ENCODE peak calls at places on chromosomes 7 and 10, in nine cellular contexts. One of them, this sample, is unnamed. For H3K27me3 and H3K36me3, the result is how much of the 10 kb centered on the place peaks cover.

GRCh38 chr10:76150139-76150885 is 718.9 kb downstream of the LRMDA start:
- DNase-seq in right lobe of liver: no peak
- DNase-seq in Peyer's patch: no peak
- DNase-seq in iPS DF 6.9: no peak
- DNase-seq in small intestine: no peak
- DNase-seq in CD4-positive, CD25-positive, alpha-beta regulatory T cell: no peak
- DNase-seq in prostate gland: peak
- DNase-seq in endodermal cell: peak
- DNase-seq in uterus: peak
- DNase-seq in this sample: peak

GRCh38 chr7:113752689-113753088 is 166.1 kb downstream of the PPP1R3A start:
- DNase-seq in right lobe of liver: no peak
- DNase-seq in Peyer's patch: no peak
- DNase-seq in iPS DF 6.9: no peak
- DNase-seq in small intestine: no peak
- DNase-seq in CD4-positive, CD25-positive, alpha-beta regulatory T cell: no peak
- DNase-seq in prostate gland: no peak
- DNase-seq in endodermal cell: no peak
- DNase-seq in uterus: no peak
- DNase-seq in this sample: no peak

GRCh38 chr7:34761627-34762026 is 103.6 kb downstream of the NPSR1 start:
- DNase-seq in right lobe of liver: no peak
- DNase-seq in Peyer's patch: no peak
- DNase-seq in iPS DF 6.9: no peak
- DNase-seq in small intestine: no peak
- DNase-seq in CD4-positive, CD25-positive, alpha-beta regulatory T cell: no peak
- DNase-seq in prostate gland: no peak
- DNase-seq in endodermal cell: no peak
- DNase-seq in uterus: no peak
- DNase-seq in this sample: no peak

GRCh38 chr10:88385601-88386203 is 197.4 kb downstream of the RNLS start:
- DNase-seq in right lobe of liver: peak
- DNase-seq in Peyer's patch: peak
- DNase-seq in iPS DF 6.9: no peak
- DNase-seq in small intestine: peak
- DNase-seq in CD4-positive, CD25-positive, alpha-beta regulatory T cell: peak
- DNase-seq in prostate gland: peak
- DNase-seq in endodermal cell: no peak
- DNase-seq in uterus: peak
- DNase-seq in this sample: no peak

GRCh38 chr10:14158575-14158974 is 172.1 kb downstream of the FRMD4A start:
- DNase-seq in right lobe of liver: no peak
- DNase-seq in Peyer's patch: no peak
- DNase-seq in iPS DF 6.9: no peak
- DNase-seq in small intestine: no peak
- DNase-seq in CD4-positive, CD25-positive, alpha-beta regulatory T cell: no peak
- DNase-seq in prostate gland: no peak
- DNase-seq in endodermal cell: no peak
- DNase-seq in uterus: no peak
- DNase-seq in this sample: no peak

GRCh38 chr10:112634096-112634830 is 187.2 kb downstream of the VTI1A start:
- DNase-seq in right lobe of liver: no peak
- DNase-seq in Peyer's patch: no peak
- DNase-seq in iPS DF 6.9: no peak
- DNase-seq in small intestine: no peak
- DNase-seq in CD4-positive, CD25-positive, alpha-beta regulatory T cell: no peak
- DNase-seq in prostate gland: no peak
- DNase-seq in endodermal cell: no peak
- DNase-seq in uterus: no peak
- DNase-seq in this sample: no peak

GRCh38 chr7:78968951-78969350 is 484.5 kb downstream of the MAGI2 start:
- DNase-seq in right lobe of liver: no peak
- DNase-seq in Peyer's patch: no peak
- DNase-seq in iPS DF 6.9: no peak
- DNase-seq in small intestine: no peak
- DNase-seq in CD4-positive, CD25-positive, alpha-beta regulatory T cell: no peak
- DNase-seq in prostate gland: no peak
- DNase-seq in endodermal cell: no peak
- DNase-seq in uterus: no peak
- DNase-seq in this sample: no peak

GRCh38 chr7:30804078-30804661 is 33.0 kb downstream of the MINDY4 start:
- DNase-seq in right lobe of liver: no peak
- DNase-seq in Peyer's patch: no peak
- DNase-seq in iPS DF 6.9: no peak
- DNase-seq in small intestine: no peak
- DNase-seq in CD4-positive, CD25-positive, alpha-beta regulatory T cell: no peak
- DNase-seq in prostate gland: no peak
- DNase-seq in endodermal cell: no peak
- DNase-seq in uterus: no peak
- DNase-seq in this sample: no peak

GRCh38 chr7:88442417-88442816 is 135.7 kb upstream of the STEAP4 start:
- DNase-seq in right lobe of liver: no peak
- DNase-seq in Peyer's patch: no peak
- DNase-seq in iPS DF 6.9: no peak
- DNase-seq in small intestine: no peak
- DNase-seq in CD4-positive, CD25-positive, alpha-beta regulatory T cell: no peak
- DNase-seq in prostate gland: no peak
- DNase-seq in endodermal cell: no peak
- DNase-seq in uterus: no peak
- DNase-seq in this sample: no peak

GRCh38 chr10:8416192-8416701 is 361.8 kb downstream of the GATA3 start:
- DNase-seq in right lobe of liver: no peak
- DNase-seq in Peyer's patch: no peak
- DNase-seq in iPS DF 6.9: no peak
- DNase-seq in small intestine: no peak
- DNase-seq in CD4-positive, CD25-positive, alpha-beta regulatory T cell: peak
- DNase-seq in prostate gland: no peak
- DNase-seq in endodermal cell: no peak
- DNase-seq in uterus: no peak
- DNase-seq in this sample: no peak

GRCh38 chr10:103752680-103753248 is 102.6 kb downstream of the SH3PXD2A start:
- DNase-seq in right lobe of liver: no peak
- DNase-seq in Peyer's patch: no peak
- DNase-seq in iPS DF 6.9: no peak
- DNase-seq in small intestine: peak
- DNase-seq in CD4-positive, CD25-positive, alpha-beta regulatory T cell: no peak
- DNase-seq in prostate gland: no peak
- DNase-seq in endodermal cell: peak
- DNase-seq in uterus: no peak
- DNase-seq in this sample: peak

GRCh38 chr10:3654496-3654895 is 130.5 kb downstream of the KLF6 start:
- DNase-seq in right lobe of liver: no peak
- DNase-seq in Peyer's patch: no peak
- DNase-seq in iPS DF 6.9: no peak
- DNase-seq in small intestine: no peak
- DNase-seq in CD4-positive, CD25-positive, alpha-beta regulatory T cell: no peak
- DNase-seq in prostate gland: no peak
- DNase-seq in endodermal cell: no peak
- DNase-seq in uterus: no peak
- DNase-seq in this sample: no peak

GRCh38 chr7:140175221-140176218 is 1.3 kb downstream of the KDM7A start:
- DNase-seq in right lobe of liver: peak
- DNase-seq in Peyer's patch: peak
- DNase-seq in iPS DF 6.9: no peak
- DNase-seq in small intestine: peak
- DNase-seq in CD4-positive, CD25-positive, alpha-beta regulatory T cell: peak
- DNase-seq in prostate gland: peak
- DNase-seq in endodermal cell: peak
- DNase-seq in uterus: peak
- DNase-seq in this sample: peak

GRCh38 chr10:47233631-47234030 is 66.4 kb upstream of the GDF10 start:
- DNase-seq in right lobe of liver: no peak
- DNase-seq in Peyer's patch: no peak
- DNase-seq in iPS DF 6.9: no peak
- DNase-seq in small intestine: no peak
- DNase-seq in CD4-positive, CD25-positive, alpha-beta regulatory T cell: no peak
- DNase-seq in prostate gland: no peak
- DNase-seq in endodermal cell: peak
- DNase-seq in uterus: no peak
- DNase-seq in this sample: no peak

GRCh38 chr7:91836065-91836368 is 44.5 kb downstream of the MTERF1 start:
- DNase-seq in right lobe of liver: no peak
- DNase-seq in Peyer's patch: no peak
- DNase-seq in iPS DF 6.9: no peak
- DNase-seq in small intestine: no peak
- DNase-seq in CD4-positive, CD25-positive, alpha-beta regulatory T cell: no peak
- DNase-seq in prostate gland: no peak
- DNase-seq in endodermal cell: no peak
- DNase-seq in uterus: no peak
- DNase-seq in this sample: no peak

GRCh38 chr10:43953672-43954071 is 305.0 kb upstream of the ZNF32 start:
- DNase-seq in right lobe of liver: no peak
- DNase-seq in Peyer's patch: no peak
- DNase-seq in iPS DF 6.9: no peak
- DNase-seq in small intestine: no peak
- DNase-seq in CD4-positive, CD25-positive, alpha-beta regulatory T cell: no peak
- DNase-seq in prostate gland: no peak
- DNase-seq in endodermal cell: peak
- DNase-seq in uterus: no peak
- DNase-seq in this sample: no peak

GRCh38 chr7:13560441-13560840 is 429.0 kb downstream of the ETV1 start:
- DNase-seq in right lobe of liver: no peak
- DNase-seq in Peyer's patch: no peak
- DNase-seq in iPS DF 6.9: no peak
- DNase-seq in small intestine: no peak
- DNase-seq in CD4-positive, CD25-positive, alpha-beta regulatory T cell: no peak
- DNase-seq in prostate gland: no peak
- DNase-seq in endodermal cell: no peak
- DNase-seq in uterus: no peak
- DNase-seq in this sample: no peak

GRCh38 chr10:6195891-6196290 is 6.8 kb upstream of the PFKFB3 start:
- DNase-seq in right lobe of liver: no peak
- DNase-seq in Peyer's patch: no peak
- DNase-seq in iPS DF 6.9: no peak
- DNase-seq in small intestine: no peak
- DNase-seq in CD4-positive, CD25-positive, alpha-beta regulatory T cell: no peak
- DNase-seq in prostate gland: no peak
- DNase-seq in endodermal cell: no peak
- DNase-seq in uterus: peak
- DNase-seq in this sample: no peak

GRCh38 chr10:133226251-133226808 is 3.7 kb upstream of the UTF1 start:
- DNase-seq in right lobe of liver: no peak
- DNase-seq in Peyer's patch: no peak
- DNase-seq in iPS DF 6.9: no peak
- DNase-seq in small intestine: no peak
- DNase-seq in CD4-positive, CD25-positive, alpha-beta regulatory T cell: no peak
- DNase-seq in prostate gland: no peak
- DNase-seq in endodermal cell: no peak
- DNase-seq in uterus: no peak
- DNase-seq in this sample: no peak

GRCh38 chr10:70649526-70649925 is 22.8 kb upstream of the ADAMTS14 start:
- DNase-seq in right lobe of liver: no peak
- DNase-seq in Peyer's patch: no peak
- DNase-seq in iPS DF 6.9: no peak
- DNase-seq in small intestine: no peak
- DNase-seq in CD4-positive, CD25-positive, alpha-beta regulatory T cell: no peak
- DNase-seq in prostate gland: no peak
- DNase-seq in endodermal cell: no peak
- DNase-seq in uterus: no peak
- DNase-seq in this sample: no peak

GRCh38 chr7:111392976-111393762 is 169.1 kb downstream of the IMMP2L start:
- DNase-seq in right lobe of liver: no peak
- DNase-seq in Peyer's patch: no peak
- DNase-seq in iPS DF 6.9: no peak
- DNase-seq in small intestine: no peak
- DNase-seq in CD4-positive, CD25-positive, alpha-beta regulatory T cell: no peak
- DNase-seq in prostate gland: no peak
- DNase-seq in endodermal cell: no peak
- DNase-seq in uterus: no peak
- DNase-seq in this sample: no peak
- H3K4me3 ChIP-seq in right lobe of liver: no peak
- H3K4me3 ChIP-seq in Peyer's patch: no peak
- H3K4me3 ChIP-seq in iPS DF 6.9: no peak
- H3K4me3 ChIP-seq in small intestine: no peak
- H3K4me3 ChIP-seq in CD4-positive, CD25-positive, alpha-beta regulatory T cell: no peak
- H3K4me3 ChIP-seq in prostate gland: no peak
- H3K4me3 ChIP-seq in endodermal cell: no peak
- H3K4me3 ChIP-seq in uterus: no peak
- H3K4me3 ChIP-seq in this sample: no peak

DNA sequence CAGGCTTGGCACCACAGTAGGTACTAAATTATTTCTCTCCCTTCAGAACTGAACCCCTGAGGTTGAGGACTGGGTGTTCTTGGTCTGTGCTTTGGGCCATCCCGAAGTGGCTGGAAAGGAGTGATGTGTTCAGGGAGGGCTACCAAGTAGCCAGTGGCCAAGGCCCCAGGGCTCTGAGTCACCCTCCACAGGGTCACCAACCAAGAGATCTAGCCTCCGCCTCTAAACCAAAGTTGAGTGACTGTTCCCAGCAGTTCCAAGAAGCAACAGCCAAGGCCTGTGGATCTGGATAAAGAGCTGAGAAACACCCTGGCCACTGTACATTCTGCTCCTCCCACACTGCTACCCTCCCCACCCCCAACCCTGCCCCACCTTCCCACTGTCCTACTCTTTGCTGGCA is 35.5 kb upstream of the KCNMA1 start:
- DNase-seq in right lobe of liver: no peak
- DNase-seq in Peyer's patch: no peak
- DNase-seq in iPS DF 6.9: no peak
- DNase-seq in small intestine: no peak
- DNase-seq in CD4-positive, CD25-positive, alpha-beta regulatory T cell: no peak
- DNase-seq in prostate gland: no peak
- DNase-seq in endodermal cell: no peak
- DNase-seq in uterus: no peak
- DNase-seq in this sample: no peak
- H3K27me3 ChIP-seq in right lobe of liver: under half
- H3K27me3 ChIP-seq in Peyer's patch: under half
- H3K27me3 ChIP-seq in iPS DF 6.9: under half
- H3K27me3 ChIP-seq in small intestine: under half
- H3K27me3 ChIP-seq in CD4-positive, CD25-positive, alpha-beta regulatory T cell: under half
- H3K27me3 ChIP-seq in prostate gland: under half
- H3K27me3 ChIP-seq in endodermal cell: under half
- H3K27me3 ChIP-seq in uterus: under half
- H3K27me3 ChIP-seq in this sample: under half

DNA sequence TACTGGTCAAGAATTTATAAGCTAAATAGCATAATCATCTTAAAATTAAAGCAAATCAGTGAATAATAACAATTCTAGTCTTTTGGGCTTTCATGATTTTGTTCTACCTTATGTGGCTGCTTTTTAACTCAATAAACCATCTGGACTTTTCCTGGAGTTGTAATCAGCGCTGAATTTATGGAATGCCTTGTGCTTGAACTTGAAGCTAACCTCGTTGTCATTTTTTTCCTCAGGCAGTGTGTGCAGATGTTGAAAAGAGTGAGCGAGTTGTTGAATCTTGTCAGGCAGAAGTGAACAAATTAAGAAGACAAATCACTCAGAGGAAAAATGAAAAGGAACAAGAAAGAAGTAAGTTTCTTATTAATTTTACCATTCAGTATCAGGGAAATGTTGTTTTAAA is 29.5 kb downstream of the ABRAXAS2 start:
- DNase-seq in right lobe of liver: no peak
- DNase-seq in Peyer's patch: no peak
- DNase-seq in iPS DF 6.9: no peak
- DNase-seq in small intestine: no peak
- DNase-seq in CD4-positive, CD25-positive, alpha-beta regulatory T cell: no peak
- DNase-seq in prostate gland: no peak
- DNase-seq in endodermal cell: no peak
- DNase-seq in uterus: no peak
- DNase-seq in this sample: no peak
- H3K36me3 ChIP-seq in right lobe of liver: half or more
- H3K36me3 ChIP-seq in Peyer's patch: under half
- H3K36me3 ChIP-seq in iPS DF 6.9: under half
- H3K36me3 ChIP-seq in small intestine: under half
- H3K36me3 ChIP-seq in CD4-positive, CD25-positive, alpha-beta regulatory T cell: half or more
- H3K36me3 ChIP-seq in prostate gland: under half
- H3K36me3 ChIP-seq in endodermal cell: half or more
- H3K36me3 ChIP-seq in uterus: under half
- H3K36me3 ChIP-seq in this sample: under half

GRCh38 chr7:42227523-42227922 is 9.5 kb downstream of the GLI3 start:
- DNase-seq in right lobe of liver: no peak
- DNase-seq in Peyer's patch: no peak
- DNase-seq in iPS DF 6.9: no peak
- DNase-seq in small intestine: peak
- DNase-seq in CD4-positive, CD25-positive, alpha-beta regulatory T cell: no peak
- DNase-seq in prostate gland: no peak
- DNase-seq in endodermal cell: peak
- DNase-seq in uterus: no peak
- DNase-seq in this sample: peak
- H3K4me3 ChIP-seq in right lobe of liver: no peak
- H3K4me3 ChIP-seq in Peyer's patch: no peak
- H3K4me3 ChIP-seq in iPS DF 6.9: peak
- H3K4me3 ChIP-seq in small intestine: no peak
- H3K4me3 ChIP-seq in CD4-positive, CD25-positive, alpha-beta regulatory T cell: no peak
- H3K4me3 ChIP-seq in prostate gland: no peak
- H3K4me3 ChIP-seq in endodermal cell: peak
- H3K4me3 ChIP-seq in uterus: peak
- H3K4me3 ChIP-seq in this sample: peak

This sample was measured in H7.